ENCODE peak calls at places on chromosomes 2 and 18, in seven cellular contexts. One of them, this sample, is unnamed.

GRCh38 chr2:122433123-122433754 is 677.8 kb downstream of the TSN start:
- DNase-seq in A673: no peak
- DNase-seq in lung: no peak
- DNase-seq in AG04450: no peak
- DNase-seq in Peyer's patch: no peak
- DNase-seq in fibroblast of lung: no peak
- DNase-seq in small intestine: peak
- DNase-seq in this sample: no peak

GRCh38 chr2:12211326-12212170 is 465.1 kb downstream of the LPIN1 start:
- DNase-seq in lung: no peak
- DNase-seq in A673: peak
- DNase-seq in AG04450: no peak
- DNase-seq in fibroblast of lung: no peak
- DNase-seq in small intestine: no peak
- DNase-seq in Peyer's patch: no peak
- DNase-seq in this sample: no peak

GRCh38 chr2:191358325-191359025 is 113.3 kb downstream of the MYO1B start:
- DNase-seq in fibroblast of lung: peak
- DNase-seq in lung: no peak
- DNase-seq in small intestine: no peak
- DNase-seq in Peyer's patch: no peak
- DNase-seq in AG04450: no peak
- DNase-seq in A673: no peak
- DNase-seq in this sample: no peak

GRCh38 chr2:71680925-71681324 is 227.6 kb downstream of the DYSF start:
- DNase-seq in lung: no peak
- DNase-seq in Peyer's patch: no peak
- DNase-seq in small intestine: no peak
- DNase-seq in AG04450: no peak
- DNase-seq in A673: no peak
- DNase-seq in fibroblast of lung: no peak
- DNase-seq in this sample: peak

GRCh38 chr2:240602266-240603050 is 15.9 kb downstream of the CAPN10 start:
- DNase-seq in A673: no peak
- DNase-seq in AG04450: no peak
- DNase-seq in lung: no peak
- DNase-seq in fibroblast of lung: no peak
- DNase-seq in small intestine: no peak
- DNase-seq in Peyer's patch: no peak
- DNase-seq in this sample: peak

GRCh38 chr2:31270136-31270535 is 36.2 kb downstream of the EHD3 start:
- DNase-seq in small intestine: no peak
- DNase-seq in fibroblast of lung: peak
- DNase-seq in lung: no peak
- DNase-seq in A673: no peak
- DNase-seq in AG04450: no peak
- DNase-seq in Peyer's patch: no peak
- DNase-seq in this sample: no peak

GRCh38 chr2:189782221-189782671 is 1.9 kb downstream of the ORMDL1 start:
- DNase-seq in fibroblast of lung: peak
- DNase-seq in Peyer's patch: no peak
- DNase-seq in lung: no peak
- DNase-seq in AG04450: no peak
- DNase-seq in small intestine: no peak
- DNase-seq in A673: no peak
- DNase-seq in this sample: no peak

GRCh38 chr2:234026693-234027254 is 23.7 kb upstream of the SPP2 start:
- DNase-seq in lung: no peak
- DNase-seq in AG04450: no peak
- DNase-seq in small intestine: no peak
- DNase-seq in fibroblast of lung: no peak
- DNase-seq in Peyer's patch: no peak
- DNase-seq in A673: no peak
- DNase-seq in this sample: no peak

GRCh38 chr2:150339282-150339681 is 148.2 kb downstream of the RND3 start:
- DNase-seq in A673: no peak
- DNase-seq in fibroblast of lung: no peak
- DNase-seq in small intestine: no peak
- DNase-seq in Peyer's patch: no peak
- DNase-seq in AG04450: no peak
- DNase-seq in lung: no peak
- DNase-seq in this sample: no peak

GRCh38 chr2:227884511-227884947 is 13.1 kb downstream of the DAW1 start:
- DNase-seq in AG04450: peak
- DNase-seq in lung: peak
- DNase-seq in Peyer's patch: peak
- DNase-seq in A673: peak
- DNase-seq in fibroblast of lung: peak
- DNase-seq in small intestine: peak
- DNase-seq in this sample: peak

GRCh38 chr2:128473175-128474013 is 154.7 kb upstream of the HS6ST1 start:
- DNase-seq in A673: peak
- DNase-seq in AG04450: no peak
- DNase-seq in lung: peak
- DNase-seq in small intestine: peak
- DNase-seq in fibroblast of lung: peak
- DNase-seq in Peyer's patch: no peak
- DNase-seq in this sample: peak

GRCh38 chr2:222993920-222994650 is 57.9 kb upstream of the KCNE4 start:
- DNase-seq in fibroblast of lung: peak
- DNase-seq in A673: peak
- DNase-seq in lung: peak
- DNase-seq in small intestine: no peak
- DNase-seq in Peyer's patch: peak
- DNase-seq in AG04450: peak
- DNase-seq in this sample: peak

GRCh38 chr2:201490291-201490690 is 38.8 kb downstream of the STRADB start:
- DNase-seq in A673: no peak
- DNase-seq in lung: no peak
- DNase-seq in AG04450: no peak
- DNase-seq in fibroblast of lung: no peak
- DNase-seq in Peyer's patch: no peak
- DNase-seq in small intestine: no peak
- DNase-seq in this sample: no peak

GRCh38 chr2:212228651-212229253 is 309.9 kb downstream of the ERBB4 start:
- DNase-seq in A673: no peak
- DNase-seq in lung: no peak
- DNase-seq in fibroblast of lung: peak
- DNase-seq in small intestine: no peak
- DNase-seq in AG04450: no peak
- DNase-seq in Peyer's patch: no peak
- DNase-seq in this sample: no peak

GRCh38 chr18:75216212-75216925 is 5.8 kb downstream of the TSHZ1 start:
- DNase-seq in small intestine: peak
- DNase-seq in Peyer's patch: no peak
- DNase-seq in A673: no peak
- DNase-seq in AG04450: no peak
- DNase-seq in lung: no peak
- DNase-seq in fibroblast of lung: no peak
- DNase-seq in this sample: no peak

GRCh38 chr2:19879115-19879514 is 22.7 kb downstream of the TTC32 start:
- DNase-seq in Peyer's patch: no peak
- DNase-seq in lung: no peak
- DNase-seq in AG04450: no peak
- DNase-seq in small intestine: no peak
- DNase-seq in fibroblast of lung: no peak
- DNase-seq in A673: no peak
- DNase-seq in this sample: no peak

GRCh38 chr2:224127871-224128501 is 88.9 kb upstream of the SERPINE2 start:
- DNase-seq in small intestine: peak
- DNase-seq in fibroblast of lung: peak
- DNase-seq in A673: no peak
- DNase-seq in Peyer's patch: no peak
- DNase-seq in lung: no peak
- DNase-seq in AG04450: no peak
- DNase-seq in this sample: no peak

GRCh38 chr2:50396301-50396637 is 635.7 kb downstream of the NRXN1 start:
- DNase-seq in Peyer's patch: no peak
- DNase-seq in fibroblast of lung: no peak
- DNase-seq in A673: no peak
- DNase-seq in lung: no peak
- DNase-seq in AG04450: no peak
- DNase-seq in small intestine: no peak
- DNase-seq in this sample: no peak

GRCh38 chr2:44833123-44834069 is 108.1 kb upstream of the SIX3 start:
- DNase-seq in lung: no peak
- DNase-seq in small intestine: no peak
- DNase-seq in fibroblast of lung: peak
- DNase-seq in Peyer's patch: no peak
- DNase-seq in AG04450: no peak
- DNase-seq in A673: no peak
- DNase-seq in this sample: no peak

GRCh38 chr2:237558918-237559645 is 7.3 kb upstream of the PRLH start:
- DNase-seq in Peyer's patch: no peak
- DNase-seq in A673: no peak
- DNase-seq in lung: no peak
- DNase-seq in fibroblast of lung: peak
- DNase-seq in AG04450: peak
- DNase-seq in small intestine: no peak
- DNase-seq in this sample: peak

GRCh38 chr18:23133860-23134779 is 1.2 kb upstream of the CABLES1 start:
- DNase-seq in small intestine: peak
- DNase-seq in Peyer's patch: no peak
- DNase-seq in A673: peak
- DNase-seq in AG04450: no peak
- DNase-seq in fibroblast of lung: no peak
- DNase-seq in lung: peak
- DNase-seq in this sample: peak

GRCh38 chr2:48600204-48600813 is 17.3 kb upstream of the GTF2A1L start:
- DNase-seq in fibroblast of lung: peak
- DNase-seq in small intestine: peak
- DNase-seq in lung: no peak
- DNase-seq in A673: peak
- DNase-seq in AG04450: peak
- DNase-seq in Peyer's patch: no peak
- DNase-seq in this sample: no peak

GRCh38 chr2:175203621-175204496 is 22.3 kb upstream of the ATP5MC3 start:
- DNase-seq in A673: peak
- DNase-seq in AG04450: peak
- DNase-seq in lung: peak
- DNase-seq in small intestine: peak
- DNase-seq in fibroblast of lung: peak
- DNase-seq in Peyer's patch: peak
- DNase-seq in this sample: no peak

GRCh38 chr2:84991404-84992151 is 20.6 kb downstream of the KCMF1 start:
- DNase-seq in AG04450: peak
- DNase-seq in A673: no peak
- DNase-seq in small intestine: no peak
- DNase-seq in Peyer's patch: no peak
- DNase-seq in fibroblast of lung: peak
- DNase-seq in lung: no peak
- DNase-seq in this sample: no peak

GRCh38 chr2:71282493-71282892 is 49.1 kb upstream of the ZNF638 start:
- DNase-seq in A673: no peak
- DNase-seq in small intestine: peak
- DNase-seq in fibroblast of lung: no peak
- DNase-seq in AG04450: no peak
- DNase-seq in Peyer's patch: no peak
- DNase-seq in lung: no peak
- DNase-seq in this sample: no peak

GRCh38 chr2:163878718-163879117 is 142.9 kb upstream of the FIGN start:
- DNase-seq in Peyer's patch: no peak
- DNase-seq in fibroblast of lung: no peak
- DNase-seq in AG04450: peak
- DNase-seq in A673: peak
- DNase-seq in small intestine: peak
- DNase-seq in lung: peak
- DNase-seq in this sample: no peak
- H3K4me3 ChIP-seq in Peyer's patch: no peak
- H3K4me3 ChIP-seq in fibroblast of lung: no peak
- H3K4me3 ChIP-seq in AG04450: no peak
- H3K4me3 ChIP-seq in A673: no peak
- H3K4me3 ChIP-seq in small intestine: no peak
- H3K4me3 ChIP-seq in lung: no peak
- H3K4me3 ChIP-seq in this sample: no peak

DNA sequence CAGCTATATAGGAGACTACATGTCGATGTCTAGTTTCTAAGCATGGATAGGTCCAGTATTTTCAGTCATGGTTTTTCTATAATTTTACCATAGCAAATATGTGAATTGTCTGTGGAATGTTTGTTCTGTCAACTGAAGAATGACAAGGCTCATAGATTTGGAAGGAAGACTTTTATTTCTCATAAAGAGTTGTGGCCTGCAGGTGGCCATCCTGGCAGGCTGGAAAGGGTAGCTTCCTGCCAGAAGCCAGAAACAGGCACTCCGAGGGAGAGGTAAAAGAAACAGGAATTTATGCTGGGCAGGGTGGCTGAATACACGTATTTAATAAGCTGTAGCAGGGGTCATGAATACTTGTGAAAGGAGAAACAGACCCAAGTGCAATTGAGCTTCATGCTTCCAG is 182.1 kb downstream of the PARD3B start:
- DNase-seq in Peyer's patch: no peak
- DNase-seq in A673: no peak
- DNase-seq in AG04450: no peak
- DNase-seq in lung: no peak
- DNase-seq in fibroblast of lung: no peak
- DNase-seq in small intestine: no peak
- DNase-seq in this sample: no peak
- H3K4me3 ChIP-seq in Peyer's patch: no peak
- H3K4me3 ChIP-seq in A673: no peak
- H3K4me3 ChIP-seq in AG04450: no peak
- H3K4me3 ChIP-seq in lung: no peak
- H3K4me3 ChIP-seq in fibroblast of lung: no peak
- H3K4me3 ChIP-seq in small intestine: no peak
- H3K4me3 ChIP-seq in this sample: no peak

DNA sequence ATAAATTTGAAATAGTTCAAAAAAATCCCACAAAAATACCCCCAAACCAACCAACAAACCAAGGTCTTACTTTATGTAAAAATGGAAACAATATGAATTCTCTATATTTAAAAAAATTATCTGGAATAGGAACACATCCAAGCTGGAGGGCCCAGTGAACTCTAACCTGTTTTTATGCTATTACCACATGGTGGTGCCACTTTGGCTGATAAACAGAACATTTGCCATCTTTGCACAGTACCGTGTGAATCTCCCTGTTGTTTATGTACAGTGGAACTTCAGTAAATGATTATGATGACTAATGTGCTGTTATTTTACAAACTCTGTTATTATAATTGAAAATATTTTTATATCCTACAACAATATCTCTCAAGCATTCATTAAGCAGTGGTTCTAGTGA is 145.3 kb upstream of the SMAD7 start:
- DNase-seq in fibroblast of lung: no peak
- DNase-seq in small intestine: no peak
- DNase-seq in AG04450: no peak
- DNase-seq in Peyer's patch: no peak
- DNase-seq in A673: peak
- DNase-seq in lung: no peak
- DNase-seq in this sample: no peak
- H3K4me3 ChIP-seq in fibroblast of lung: no peak
- H3K4me3 ChIP-seq in small intestine: no peak
- H3K4me3 ChIP-seq in AG04450: no peak
- H3K4me3 ChIP-seq in Peyer's patch: no peak
- H3K4me3 ChIP-seq in A673: no peak
- H3K4me3 ChIP-seq in lung: no peak
- H3K4me3 ChIP-seq in this sample: no peak

DNA sequence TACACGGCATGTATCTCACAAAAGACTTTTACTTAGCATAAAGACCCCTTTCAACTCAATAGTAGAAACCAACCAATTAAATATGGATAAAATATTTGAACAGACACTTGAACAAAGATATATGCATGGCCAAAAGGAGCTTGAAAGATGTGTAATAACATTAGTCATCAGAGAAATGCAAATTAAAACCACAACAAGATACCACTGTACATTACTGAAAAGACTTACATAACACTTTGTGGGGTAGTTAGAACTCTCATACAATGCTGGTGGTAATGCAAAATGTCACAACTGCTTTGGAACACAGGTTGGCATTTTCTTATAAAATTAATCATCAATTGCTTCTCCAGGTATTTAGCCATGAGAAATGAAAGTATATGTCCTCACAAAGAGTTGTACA is 60.7 kb downstream of the TTC27 start:
- DNase-seq in small intestine: no peak
- DNase-seq in lung: no peak
- DNase-seq in A673: peak
- DNase-seq in AG04450: no peak
- DNase-seq in Peyer's patch: no peak
- DNase-seq in fibroblast of lung: peak
- DNase-seq in this sample: no peak
- H3K4me3 ChIP-seq in small intestine: no peak
- H3K4me3 ChIP-seq in lung: no peak
- H3K4me3 ChIP-seq in A673: no peak
- H3K4me3 ChIP-seq in AG04450: no peak
- H3K4me3 ChIP-seq in Peyer's patch: no peak
- H3K4me3 ChIP-seq in fibroblast of lung: no peak
- H3K4me3 ChIP-seq in this sample: no peak

This sample was measured in breast epithelium.